ENCODE peak calls at places on chromosome 5, in nine cellular contexts. J is H1, X is coronary artery, S is colonic mucosa, Y is pancreas, A is K562, D is lower lobe of right lung, G is IMR-90, W is aorta. Q is an unnamed sample.

GRCh38 chr5:136424835-136425694 is 59.7 kb upstream of the TRPC7 start:
- DNase-seq in J (peak), X (no peak), S (peak), Y (peak), A (peak), D (peak), G (peak), W (peak), Q (peak)

GRCh38 chr5:139458580-139459407 is 3.7 kb downstream of the ECSCR start:
- DNase-seq in J (no peak), X (no peak), S (no peak), Y (no peak), A (no peak), D (no peak), G (peak), W (peak), Q (peak)

GRCh38 chr5:168342151-168342825 is 50.8 kb downstream of the WWC1 start:
- DNase-seq in J (no peak), X (no peak), S (no peak), Y (no peak), A (no peak), D (no peak), G (peak), W (no peak), Q (no peak)

GRCh38 chr5:107870984-107871383 is 200.2 kb upstream of the EFNA5 start:
- DNase-seq in J (no peak), X (no peak), S (no peak), Y (no peak), A (no peak), D (no peak), G (no peak), W (no peak), Q (no peak)

GRCh38 chr5:39494099-39494498 is 69.3 kb upstream of the DAB2 start:
- DNase-seq in J (no peak), X (no peak), S (no peak), Y (no peak), A (no peak), D (no peak), G (peak), W (no peak), Q (no peak)

GRCh38 chr5:141604318-141604717 is 14.5 kb downstream of the DIAPH1 start:
- DNase-seq in J (no peak), X (peak), S (peak), Y (no peak), A (peak), D (peak), G (peak), W (no peak), Q (no peak)

GRCh38 chr5:41433552-41434181 is 76.7 kb downstream of the PLCXD3 start:
- DNase-seq in J (peak), X (no peak), S (no peak), Y (no peak), A (peak), D (no peak), G (peak), W (no peak), Q (no peak)

GRCh38 chr5:172896465-172896864 is 62.4 kb downstream of the ERGIC1 start:
- DNase-seq in J (no peak), X (no peak), S (no peak), Y (no peak), A (no peak), D (no peak), G (no peak), W (no peak), Q (no peak)

GRCh38 chr5:95907067-95907705 is 54.5 kb downstream of the ELL2 start:
- DNase-seq in J (no peak), X (no peak), S (no peak), Y (no peak), A (no peak), D (no peak), G (no peak), W (no peak), Q (no peak)

GRCh38 chr5:115452791-115453190 is 91.8 kb downstream of the FEM1C start:
- DNase-seq in J (no peak), X (no peak), S (no peak), Y (no peak), A (no peak), D (no peak), G (no peak), W (no peak), Q (no peak)

DNA sequence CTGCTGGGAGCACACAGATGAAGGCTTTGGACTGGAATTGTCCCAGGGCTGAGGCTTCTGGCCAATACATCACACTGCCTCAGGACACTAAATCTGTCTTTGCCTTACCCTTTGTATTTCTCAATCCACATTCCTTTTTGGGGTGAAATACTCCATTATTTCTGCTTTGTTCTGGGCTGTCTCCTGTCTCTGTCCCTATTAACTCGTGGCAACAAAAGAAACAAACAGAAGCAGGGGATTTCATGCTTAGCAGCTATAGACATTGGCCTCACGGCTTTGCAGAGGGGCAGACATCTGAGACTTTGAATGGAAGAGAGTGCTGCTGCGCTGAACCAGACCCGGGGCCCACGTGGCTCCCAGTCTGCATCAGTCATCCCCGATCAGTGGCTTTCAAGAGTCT is 129.8 kb downstream of the ARL15 start:
- DNase-seq in J (no peak), X (no peak), S (no peak), Y (no peak), A (no peak), D (no peak), G (no peak), W (no peak), Q (no peak)
- H3K27ac ChIP-seq in J (no peak), X (no peak), S (no peak), Y (no peak), A (no peak), D (no peak), G (no peak), W (no peak), Q (no peak)

GRCh38 chr5:380701-381309 is 59.3 kb downstream of the AHRR start:
- DNase-seq in J (peak), X (peak), S (peak), Y (no peak), A (no peak), D (no peak), G (no peak), W (peak), Q (no peak)
- H3K4me3 ChIP-seq in J (no peak), X (no peak), S (no peak), Y (no peak), A (no peak), D (no peak), G (no peak), W (no peak), Q (no peak)

GRCh38 chr5:127833999-127834953 is 131.1 kb downstream of the CCDC192 start:
- DNase-seq in J (no peak), X (no peak), S (no peak), Y (no peak), A (no peak), D (no peak), G (no peak), W (no peak), Q (no peak)
- H3K27ac ChIP-seq in J (no peak), X (no peak), S (peak), Y (no peak), A (no peak), D (no peak), G (no peak), W (no peak), Q (no peak)

GRCh38 chr5:10762776-10763500 is 1.9 kb upstream of the DAP start:
- DNase-seq in J (no peak), X (peak), S (no peak), Y (no peak), A (peak), D (no peak), G (peak), W (no peak), Q (no peak)
- H3K4me3 ChIP-seq in J (no peak), X (no peak), S (no peak), Y (no peak), A (no peak), D (no peak), G (no peak), W (no peak), Q (no peak)

GRCh38 chr5:124394700-124395099 is 351.7 kb downstream of the ZNF608 start:
- DNase-seq in J (no peak), X (no peak), S (no peak), Y (no peak), A (no peak), D (no peak), G (no peak), W (no peak), Q (no peak)
- H3K27ac ChIP-seq in J (no peak), X (no peak), S (no peak), Y (no peak), A (no peak), D (no peak), G (no peak), W (no peak), Q (no peak)

Q was measured in CD4-positive, alpha-beta memory T cell.